ENCODE peak calls at places on chromosomes 12 and 14, in seven cellular contexts. One of them, this sample, is unnamed.

GRCh38 chr12:67039995-67040860 is 228.9 kb upstream of the CAND1 start:
- DNase-seq in activated T-helper 1 cell treated with anti-CD3 and anti-CD28 coated beads, Interleukin-2, amount 50 U/mL, for 16 hours: no peak
- DNase-seq in T-helper 2 cell: no peak
- DNase-seq in stimulated activated CD4-positive, alpha-beta T cell treated with anti-CD3 and anti-CD28 coated beads, Interleukin-2, amount 100 ng/mL, for 48 hours: no peak
- DNase-seq in PC-3: peak
- DNase-seq in sigmoid colon: no peak
- DNase-seq in ELF-1: no peak
- DNase-seq in this sample: no peak

GRCh38 chr12:120142231-120142877 is 25.8 kb upstream of the RAB35 start:
- DNase-seq in T-helper 2 cell: no peak
- DNase-seq in sigmoid colon: no peak
- DNase-seq in PC-3: peak
- DNase-seq in activated T-helper 1 cell treated with anti-CD3 and anti-CD28 coated beads, Interleukin-2, amount 50 U/mL, for 16 hours: no peak
- DNase-seq in ELF-1: no peak
- DNase-seq in stimulated activated CD4-positive, alpha-beta T cell treated with anti-CD3 and anti-CD28 coated beads, Interleukin-2, amount 100 ng/mL, for 48 hours: no peak
- DNase-seq in this sample: no peak

GRCh38 chr14:89658977-89659670 is 242.1 kb upstream of the FOXN3 start:
- DNase-seq in sigmoid colon: no peak
- DNase-seq in ELF-1: no peak
- DNase-seq in PC-3: no peak
- DNase-seq in T-helper 2 cell: no peak
- DNase-seq in stimulated activated CD4-positive, alpha-beta T cell treated with anti-CD3 and anti-CD28 coated beads, Interleukin-2, amount 100 ng/mL, for 48 hours: no peak
- DNase-seq in activated T-helper 1 cell treated with anti-CD3 and anti-CD28 coated beads, Interleukin-2, amount 50 U/mL, for 16 hours: no peak
- DNase-seq in this sample: no peak

GRCh38 chr12:117356048-117356447 is 5.4 kb downstream of the NOS1 start:
- DNase-seq in activated T-helper 1 cell treated with anti-CD3 and anti-CD28 coated beads, Interleukin-2, amount 50 U/mL, for 16 hours: no peak
- DNase-seq in sigmoid colon: no peak
- DNase-seq in stimulated activated CD4-positive, alpha-beta T cell treated with anti-CD3 and anti-CD28 coated beads, Interleukin-2, amount 100 ng/mL, for 48 hours: no peak
- DNase-seq in ELF-1: no peak
- DNase-seq in T-helper 2 cell: no peak
- DNase-seq in PC-3: peak
- DNase-seq in this sample: no peak

GRCh38 chr12:57166971-57167371 is 19.6 kb upstream of the LRP1-AS start:
- DNase-seq in stimulated activated CD4-positive, alpha-beta T cell treated with anti-CD3 and anti-CD28 coated beads, Interleukin-2, amount 100 ng/mL, for 48 hours: peak
- DNase-seq in activated T-helper 1 cell treated with anti-CD3 and anti-CD28 coated beads, Interleukin-2, amount 50 U/mL, for 16 hours: no peak
- DNase-seq in T-helper 2 cell: no peak
- DNase-seq in PC-3: peak
- DNase-seq in ELF-1: no peak
- DNase-seq in sigmoid colon: no peak
- DNase-seq in this sample: no peak

GRCh38 chr12:19223018-19223417 is 93.5 kb downstream of the PLEKHA5 start:
- DNase-seq in T-helper 2 cell: no peak
- DNase-seq in activated T-helper 1 cell treated with anti-CD3 and anti-CD28 coated beads, Interleukin-2, amount 50 U/mL, for 16 hours: no peak
- DNase-seq in sigmoid colon: no peak
- DNase-seq in stimulated activated CD4-positive, alpha-beta T cell treated with anti-CD3 and anti-CD28 coated beads, Interleukin-2, amount 100 ng/mL, for 48 hours: no peak
- DNase-seq in PC-3: peak
- DNase-seq in ELF-1: no peak
- DNase-seq in this sample: no peak

GRCh38 chr14:95698287-95698686 is 12.1 kb downstream of the TCL1B start:
- DNase-seq in stimulated activated CD4-positive, alpha-beta T cell treated with anti-CD3 and anti-CD28 coated beads, Interleukin-2, amount 100 ng/mL, for 48 hours: no peak
- DNase-seq in sigmoid colon: no peak
- DNase-seq in PC-3: no peak
- DNase-seq in ELF-1: no peak
- DNase-seq in T-helper 2 cell: no peak
- DNase-seq in activated T-helper 1 cell treated with anti-CD3 and anti-CD28 coated beads, Interleukin-2, amount 50 U/mL, for 16 hours: no peak
- DNase-seq in this sample: no peak

GRCh38 chr14:44712095-44712822 is 205.2 kb upstream of the FSCB start:
- DNase-seq in PC-3: no peak
- DNase-seq in ELF-1: no peak
- DNase-seq in sigmoid colon: no peak
- DNase-seq in activated T-helper 1 cell treated with anti-CD3 and anti-CD28 coated beads, Interleukin-2, amount 50 U/mL, for 16 hours: no peak
- DNase-seq in stimulated activated CD4-positive, alpha-beta T cell treated with anti-CD3 and anti-CD28 coated beads, Interleukin-2, amount 100 ng/mL, for 48 hours: no peak
- DNase-seq in T-helper 2 cell: no peak
- DNase-seq in this sample: no peak

GRCh38 chr12:110371408-110372055 is 32.0 kb downstream of the ANAPC7 start:
- DNase-seq in T-helper 2 cell: no peak
- DNase-seq in ELF-1: no peak
- DNase-seq in sigmoid colon: no peak
- DNase-seq in PC-3: no peak
- DNase-seq in stimulated activated CD4-positive, alpha-beta T cell treated with anti-CD3 and anti-CD28 coated beads, Interleukin-2, amount 100 ng/mL, for 48 hours: no peak
- DNase-seq in activated T-helper 1 cell treated with anti-CD3 and anti-CD28 coated beads, Interleukin-2, amount 50 U/mL, for 16 hours: no peak
- DNase-seq in this sample: no peak

GRCh38 chr12:114213055-114213561 is 192.8 kb downstream of the TBX5 start:
- DNase-seq in stimulated activated CD4-positive, alpha-beta T cell treated with anti-CD3 and anti-CD28 coated beads, Interleukin-2, amount 100 ng/mL, for 48 hours: no peak
- DNase-seq in activated T-helper 1 cell treated with anti-CD3 and anti-CD28 coated beads, Interleukin-2, amount 50 U/mL, for 16 hours: no peak
- DNase-seq in PC-3: peak
- DNase-seq in T-helper 2 cell: no peak
- DNase-seq in ELF-1: no peak
- DNase-seq in sigmoid colon: no peak
- DNase-seq in this sample: no peak

GRCh38 chr12:71178162-71178561 is 20.4 kb upstream of the TSPAN8 start:
- DNase-seq in stimulated activated CD4-positive, alpha-beta T cell treated with anti-CD3 and anti-CD28 coated beads, Interleukin-2, amount 100 ng/mL, for 48 hours: no peak
- DNase-seq in ELF-1: no peak
- DNase-seq in activated T-helper 1 cell treated with anti-CD3 and anti-CD28 coated beads, Interleukin-2, amount 50 U/mL, for 16 hours: no peak
- DNase-seq in T-helper 2 cell: no peak
- DNase-seq in PC-3: no peak
- DNase-seq in sigmoid colon: no peak
- DNase-seq in this sample: no peak

GRCh38 chr14:66495214-66496098 is 9.3 kb downstream of the CCDC196 start:
- DNase-seq in stimulated activated CD4-positive, alpha-beta T cell treated with anti-CD3 and anti-CD28 coated beads, Interleukin-2, amount 100 ng/mL, for 48 hours: no peak
- DNase-seq in PC-3: peak
- DNase-seq in T-helper 2 cell: no peak
- DNase-seq in activated T-helper 1 cell treated with anti-CD3 and anti-CD28 coated beads, Interleukin-2, amount 50 U/mL, for 16 hours: no peak
- DNase-seq in sigmoid colon: peak
- DNase-seq in ELF-1: peak
- DNase-seq in this sample: no peak

GRCh38 chr14:93090826-93091583 is 24.7 kb downstream of the ITPK1 start:
- DNase-seq in PC-3: no peak
- DNase-seq in sigmoid colon: peak
- DNase-seq in stimulated activated CD4-positive, alpha-beta T cell treated with anti-CD3 and anti-CD28 coated beads, Interleukin-2, amount 100 ng/mL, for 48 hours: no peak
- DNase-seq in T-helper 2 cell: no peak
- DNase-seq in ELF-1: peak
- DNase-seq in activated T-helper 1 cell treated with anti-CD3 and anti-CD28 coated beads, Interleukin-2, amount 50 U/mL, for 16 hours: no peak
- DNase-seq in this sample: no peak

GRCh38 chr14:23141706-23142467 is 22.8 kb upstream of the CEBPE start:
- DNase-seq in stimulated activated CD4-positive, alpha-beta T cell treated with anti-CD3 and anti-CD28 coated beads, Interleukin-2, amount 100 ng/mL, for 48 hours: no peak
- DNase-seq in sigmoid colon: peak
- DNase-seq in ELF-1: peak
- DNase-seq in T-helper 2 cell: no peak
- DNase-seq in activated T-helper 1 cell treated with anti-CD3 and anti-CD28 coated beads, Interleukin-2, amount 50 U/mL, for 16 hours: no peak
- DNase-seq in PC-3: peak
- DNase-seq in this sample: peak

GRCh38 chr12:127145929-127146789 is 1120.8 kb upstream of the TMEM132C start:
- DNase-seq in sigmoid colon: peak
- DNase-seq in activated T-helper 1 cell treated with anti-CD3 and anti-CD28 coated beads, Interleukin-2, amount 50 U/mL, for 16 hours: peak
- DNase-seq in T-helper 2 cell: peak
- DNase-seq in ELF-1: peak
- DNase-seq in stimulated activated CD4-positive, alpha-beta T cell treated with anti-CD3 and anti-CD28 coated beads, Interleukin-2, amount 100 ng/mL, for 48 hours: peak
- DNase-seq in PC-3: no peak
- DNase-seq in this sample: no peak

GRCh38 chr12:81259360-81259759 is 181.5 kb downstream of the ACSS3 start:
- DNase-seq in T-helper 2 cell: no peak
- DNase-seq in stimulated activated CD4-positive, alpha-beta T cell treated with anti-CD3 and anti-CD28 coated beads, Interleukin-2, amount 100 ng/mL, for 48 hours: no peak
- DNase-seq in ELF-1: no peak
- DNase-seq in sigmoid colon: no peak
- DNase-seq in activated T-helper 1 cell treated with anti-CD3 and anti-CD28 coated beads, Interleukin-2, amount 50 U/mL, for 16 hours: no peak
- DNase-seq in PC-3: no peak
- DNase-seq in this sample: no peak

GRCh38 chr12:41264281-41264680 is 76.2 kb downstream of the PDZRN4 start:
- DNase-seq in sigmoid colon: no peak
- DNase-seq in stimulated activated CD4-positive, alpha-beta T cell treated with anti-CD3 and anti-CD28 coated beads, Interleukin-2, amount 100 ng/mL, for 48 hours: no peak
- DNase-seq in ELF-1: no peak
- DNase-seq in T-helper 2 cell: no peak
- DNase-seq in activated T-helper 1 cell treated with anti-CD3 and anti-CD28 coated beads, Interleukin-2, amount 50 U/mL, for 16 hours: no peak
- DNase-seq in PC-3: peak
- DNase-seq in this sample: no peak

GRCh38 chr12:108371801-108372344 is 32.8 kb upstream of the CMKLR1 start:
- DNase-seq in PC-3: no peak
- DNase-seq in stimulated activated CD4-positive, alpha-beta T cell treated with anti-CD3 and anti-CD28 coated beads, Interleukin-2, amount 100 ng/mL, for 48 hours: no peak
- DNase-seq in activated T-helper 1 cell treated with anti-CD3 and anti-CD28 coated beads, Interleukin-2, amount 50 U/mL, for 16 hours: no peak
- DNase-seq in ELF-1: no peak
- DNase-seq in sigmoid colon: no peak
- DNase-seq in T-helper 2 cell: no peak
- DNase-seq in this sample: no peak

GRCh38 chr12:26062566-26062965 is 62.3 kb downstream of the BHLHE41 start:
- DNase-seq in activated T-helper 1 cell treated with anti-CD3 and anti-CD28 coated beads, Interleukin-2, amount 50 U/mL, for 16 hours: no peak
- DNase-seq in stimulated activated CD4-positive, alpha-beta T cell treated with anti-CD3 and anti-CD28 coated beads, Interleukin-2, amount 100 ng/mL, for 48 hours: no peak
- DNase-seq in ELF-1: no peak
- DNase-seq in PC-3: peak
- DNase-seq in T-helper 2 cell: no peak
- DNase-seq in sigmoid colon: no peak
- DNase-seq in this sample: no peak

GRCh38 chr14:51006781-51007211 is 62.5 kb upstream of the PYGL start:
- DNase-seq in activated T-helper 1 cell treated with anti-CD3 and anti-CD28 coated beads, Interleukin-2, amount 50 U/mL, for 16 hours: no peak
- DNase-seq in sigmoid colon: peak
- DNase-seq in T-helper 2 cell: no peak
- DNase-seq in PC-3: peak
- DNase-seq in stimulated activated CD4-positive, alpha-beta T cell treated with anti-CD3 and anti-CD28 coated beads, Interleukin-2, amount 100 ng/mL, for 48 hours: no peak
- DNase-seq in ELF-1: no peak
- DNase-seq in this sample: no peak

GRCh38 chr12:45303955-45304354 is 88.1 kb downstream of the ANO6 start:
- DNase-seq in T-helper 2 cell: no peak
- DNase-seq in ELF-1: no peak
- DNase-seq in stimulated activated CD4-positive, alpha-beta T cell treated with anti-CD3 and anti-CD28 coated beads, Interleukin-2, amount 100 ng/mL, for 48 hours: no peak
- DNase-seq in sigmoid colon: no peak
- DNase-seq in PC-3: no peak
- DNase-seq in activated T-helper 1 cell treated with anti-CD3 and anti-CD28 coated beads, Interleukin-2, amount 50 U/mL, for 16 hours: no peak
- DNase-seq in this sample: no peak

GRCh38 chr12:54388214-54389138 is 3.9 kb upstream of the ZNF385A start:
- DNase-seq in PC-3: no peak
- DNase-seq in sigmoid colon: no peak
- DNase-seq in T-helper 2 cell: no peak
- DNase-seq in ELF-1: peak
- DNase-seq in stimulated activated CD4-positive, alpha-beta T cell treated with anti-CD3 and anti-CD28 coated beads, Interleukin-2, amount 100 ng/mL, for 48 hours: no peak
- DNase-seq in activated T-helper 1 cell treated with anti-CD3 and anti-CD28 coated beads, Interleukin-2, amount 50 U/mL, for 16 hours: no peak
- DNase-seq in this sample: no peak

GRCh38 chr14:76348898-76349297 is 27.0 kb upstream of the ESRRB start:
- DNase-seq in PC-3: peak
- DNase-seq in sigmoid colon: no peak
- DNase-seq in ELF-1: peak
- DNase-seq in T-helper 2 cell: no peak
- DNase-seq in stimulated activated CD4-positive, alpha-beta T cell treated with anti-CD3 and anti-CD28 coated beads, Interleukin-2, amount 100 ng/mL, for 48 hours: no peak
- DNase-seq in activated T-helper 1 cell treated with anti-CD3 and anti-CD28 coated beads, Interleukin-2, amount 50 U/mL, for 16 hours: no peak
- DNase-seq in this sample: no peak

GRCh38 chr12:75852143-75852542 is 179.4 kb downstream of the PHLDA1 start:
- DNase-seq in ELF-1: no peak
- DNase-seq in sigmoid colon: no peak
- DNase-seq in activated T-helper 1 cell treated with anti-CD3 and anti-CD28 coated beads, Interleukin-2, amount 50 U/mL, for 16 hours: no peak
- DNase-seq in stimulated activated CD4-positive, alpha-beta T cell treated with anti-CD3 and anti-CD28 coated beads, Interleukin-2, amount 100 ng/mL, for 48 hours: no peak
- DNase-seq in T-helper 2 cell: no peak
- DNase-seq in PC-3: peak
- DNase-seq in this sample: no peak

GRCh38 chr12:93570552-93571359 is 1.7 kb upstream of the SOCS2 start:
- DNase-seq in sigmoid colon: peak
- DNase-seq in PC-3: peak
- DNase-seq in T-helper 2 cell: peak
- DNase-seq in stimulated activated CD4-positive, alpha-beta T cell treated with anti-CD3 and anti-CD28 coated beads, Interleukin-2, amount 100 ng/mL, for 48 hours: peak
- DNase-seq in activated T-helper 1 cell treated with anti-CD3 and anti-CD28 coated beads, Interleukin-2, amount 50 U/mL, for 16 hours: peak
- DNase-seq in ELF-1: peak
- DNase-seq in this sample: peak

This sample was measured in NCI-H1048.